ENCODE peak calls at places on chromosomes 12 and 14, in five cellular contexts. F is ascending aorta; G is epithelial cell of esophagus; N is CD4-positive, alpha-beta T cell; L is tibial artery. W is an unnamed sample.

GRCh38 chr12:42590324-42590934 is 883 bp upstream of the PRICKLE1 start:
- DNase-seq in L (peak; percentile 28), N (no peak), G (peak; percentile 28), F (no peak), W (no peak)

GRCh38 chr14:103298620-103299019 is 35.4 kb upstream of the EIF5 start:
- DNase-seq in L (no peak), N (no peak), G (no peak), F (no peak), W (no peak)

GRCh38 chr14:103870144-103870876 is 22.9 kb upstream of the PPP1R13B start:
- DNase-seq in G (no peak), F (no peak), N (no peak), L (no peak), W (no peak)

GRCh38 chr12:40117818-40118217 is 11.9 kb upstream of the SLC2A13 start:
- DNase-seq in G (no peak), F (no peak), N (no peak), L (no peak), W (no peak)

GRCh38 chr12:98385636-98386035 is 129.8 kb upstream of the TMPO start:
- DNase-seq in N (no peak), F (no peak), L (no peak), G (no peak), W (no peak)

GRCh38 chr12:75683220-75683619 is 171.8 kb upstream of the KRR1 start:
- DNase-seq in L (no peak), N (no peak), F (no peak), G (no peak), W (no peak)

GRCh38 chr12:76072568-76072967 is 11.9 kb downstream of the NAP1L1 start:
- DNase-seq in G (no peak), N (no peak), L (no peak), F (no peak), W (no peak)

GRCh38 chr12:45304514-45305178 is 88.8 kb downstream of the ANO6 start:
- DNase-seq in G (no peak), F (no peak), L (no peak), N (no peak), W (no peak)

GRCh38 chr12:62711626-62712305 is 223.2 kb downstream of the PPM1H start:
- DNase-seq in L (no peak), F (no peak), G (no peak), N (no peak), W (no peak)

GRCh38 chr12:58877243-58877743 is 43.0 kb downstream of the LRIG3 start:
- DNase-seq in N (no peak), L (no peak), G (peak; percentile 98), F (no peak), W (no peak)

GRCh38 chr12:14828896-14829295 is 14.4 kb downstream of the ART4 start:
- DNase-seq in F (no peak), N (no peak), G (peak; percentile 39), L (no peak), W (no peak)

GRCh38 chr14:101845496-101845895 is 84.0 kb downstream of the PPP2R5C start:
- DNase-seq in N (no peak), L (no peak), F (no peak), G (no peak), W (no peak)

GRCh38 chr12:5088586-5089264 is 45.0 kb downstream of the KCNA5 start:
- DNase-seq in N (no peak), G (no peak), L (no peak), F (no peak), W (no peak)

GRCh38 chr14:77108753-77109152 is 10.7 kb downstream of the CIPC start:
- DNase-seq in L (no peak), F (no peak), G (no peak), N (no peak), W (no peak)
- TF ChIP-seq CTCF in L (no peak), F (no peak), G (no peak), N (no peak), W (no peak)

GRCh38 chr14:73729015-73729330 is 14.8 kb upstream of the PNMA1 start:
- DNase-seq in G (no peak), L (no peak), N (no peak), F (no peak), W (no peak)
- TF ChIP-seq CTCF in G (no peak), L (no peak), N (no peak), F (no peak), W (no peak)

DNA sequence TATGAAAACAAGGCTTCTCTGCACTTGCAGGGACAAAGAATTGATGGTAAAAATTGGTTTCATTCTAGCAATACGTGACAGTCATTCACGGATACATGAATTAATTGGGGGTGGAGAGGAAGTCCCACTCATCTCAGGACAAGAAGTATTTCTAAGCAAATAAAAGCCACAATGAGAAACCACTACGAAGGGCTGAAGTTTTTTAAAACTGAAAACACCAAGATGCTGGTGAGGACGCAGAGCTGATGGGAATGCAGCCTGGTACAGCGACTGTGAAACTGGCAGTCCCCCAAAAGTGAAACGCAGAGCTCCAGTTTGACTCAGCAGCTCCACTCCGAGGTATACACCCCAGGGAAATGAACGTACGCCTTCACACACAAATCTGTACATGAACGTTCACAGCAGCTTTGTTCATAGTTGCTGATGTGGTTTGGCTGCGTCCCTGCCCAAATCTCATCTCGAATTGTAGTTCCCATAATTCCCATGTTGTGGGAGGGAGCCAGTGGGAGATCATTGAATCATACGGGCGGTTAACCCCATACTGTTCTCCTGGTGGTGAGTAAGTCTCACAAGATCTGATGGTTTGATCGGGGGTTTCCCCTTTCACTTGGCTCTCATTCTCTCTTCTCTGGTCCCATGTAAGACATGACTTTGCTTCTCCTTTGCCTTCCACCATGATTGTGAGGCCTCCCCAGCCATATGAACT is 89.0 kb downstream of the SCARB1 start:
- DNase-seq in N (peak; percentile 11), G (peak; percentile 86), L (no peak), F (no peak), W (no peak)
- TF ChIP-seq CTCF in N (no peak), G (no peak), L (no peak), F (no peak), W (no peak)

GRCh38 chr14:34496007-34496678 is 34.1 kb upstream of the SPTSSA start:
- DNase-seq in F (no peak), G (no peak), N (no peak), L (peak; percentile 52), W (no peak)

GRCh38 chr14:34501997-34502396 is 37.5 kb downstream of the EAPP start:
- DNase-seq in F (no peak), G (no peak), L (no peak), N (no peak), W (no peak)

GRCh38 chr14:34501004-34501580 is 38.4 kb downstream of the EAPP start:
- DNase-seq in N (no peak), F (no peak), G (no peak), L (no peak), W (no peak)

GRCh38 chr14:34498684-34499412 is 36.8 kb upstream of the SPTSSA start:
- DNase-seq in L (no peak), G (peak; percentile 64), F (no peak), N (no peak), W (no peak)

GRCh38 chr14:34496679-34497513 is 34.9 kb upstream of the SPTSSA start:
- DNase-seq in L (peak; percentile 68), N (no peak), G (peak; percentile 98), F (peak; percentile 27), W (no peak)
- TF ChIP-seq CTCF in L (no peak), N (no peak), G (peak; percentile 22), F (no peak), W (no peak)

GRCh38 chr12:127964717-127965116 is 302.3 kb upstream of the TMEM132C start:
- DNase-seq in L (no peak), G (no peak), F (no peak), N (no peak), W (no peak)
- TF ChIP-seq CTCF in L (no peak), G (no peak), F (no peak), N (no peak), W (peak; percentile 26)

GRCh38 chr14:56197150-56197549 is 78.9 kb downstream of the PELI2 start:
- DNase-seq in G (no peak), L (no peak), N (no peak), F (no peak), W (no peak)
- TF ChIP-seq CTCF in G (no peak), L (no peak), N (no peak), F (no peak), W (no peak)

GRCh38 chr12:2672863-2673262 is 121.9 kb upstream of the FKBP4 start:
- DNase-seq in F (no peak), N (no peak), L (no peak), G (no peak), W (no peak)

GRCh38 chr12:2675776-2676175 is 119.0 kb upstream of the FKBP4 start:
- DNase-seq in F (no peak), L (no peak), N (no peak), G (no peak), W (no peak)

GRCh38 chr12:2678416-2678815 is 116.4 kb upstream of the FKBP4 start:
- DNase-seq in N (no peak), F (no peak), G (no peak), L (no peak), W (no peak)

GRCh38 chr12:2677142-2677880 is 117.5 kb upstream of the FKBP4 start:
- DNase-seq in F (no peak), L (no peak), G (no peak), N (no peak), W (no peak)

DNA sequence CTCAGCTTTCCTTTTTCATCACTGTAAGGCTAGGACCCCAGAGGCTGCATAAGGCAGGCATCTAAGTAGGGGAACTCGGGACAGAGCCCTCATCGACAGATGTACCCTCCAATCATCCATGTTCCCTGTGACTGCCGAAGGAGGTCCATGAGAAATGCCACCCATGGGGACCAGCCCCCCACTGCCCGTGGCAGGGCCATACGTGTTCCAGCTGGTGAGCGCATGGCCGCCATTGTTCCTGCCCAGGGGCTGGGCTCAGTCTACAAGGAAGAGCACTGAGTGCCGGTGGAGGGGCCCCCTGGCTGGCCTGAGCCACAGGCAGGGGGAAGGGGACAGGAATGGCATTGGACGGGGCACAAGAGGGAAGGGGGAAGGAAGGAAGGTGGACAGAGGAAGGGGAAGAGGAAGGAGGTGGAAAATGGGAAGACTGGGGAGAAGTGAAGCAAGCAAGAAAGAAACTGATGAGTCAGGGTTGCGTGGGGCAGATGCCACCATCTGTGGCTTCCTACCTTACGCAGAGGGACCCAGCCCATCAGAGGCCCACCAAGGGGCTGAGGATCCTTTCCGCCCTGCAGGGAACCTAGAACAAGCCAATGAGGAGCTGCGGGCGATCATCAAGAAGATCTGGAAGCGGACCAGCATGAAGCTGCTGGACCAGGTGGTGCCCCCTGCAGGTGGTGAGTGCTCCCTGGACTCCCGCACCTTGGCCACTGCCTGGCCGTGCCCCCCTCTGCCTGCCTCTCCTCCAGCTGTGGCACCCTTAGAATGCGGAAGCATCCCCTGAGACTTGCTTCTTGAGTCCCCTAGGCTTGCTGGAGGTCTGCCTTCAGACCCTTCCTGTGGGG is 120.6 kb upstream of the FKBP4 start:
- DNase-seq in G (no peak), L (no peak), N (no peak), F (no peak), W (no peak)
- TF ChIP-seq CTCF in G (no peak), L (no peak), N (no peak), F (no peak), W (no peak)

GRCh38 chr14:20989787-20990600 is at the start of gene METTL17:
- DNase-seq in F (peak; percentile 65), G (peak; percentile 98), L (peak; percentile 94), N (peak; percentile 74), W (peak; percentile 85)
- TF ChIP-seq CTCF in F (no peak), G (peak; percentile 48), L (peak; percentile 18), N (no peak), W (peak; percentile 13)